ENCODE peak calls at places on chromosome 6, in nine cellular contexts. Y, E, J, D, W, T, M, O and L are unnamed samples.

GRCh38 chr6:152312434-152312833 is 324.7 kb downstream of the SYNE1 start:
- DNase-seq in E (no peak), T (no peak), M (no peak), J (no peak), W (no peak), O (no peak), D (no peak), Y (no peak), L (no peak)

GRCh38 chr6:167210375-167211295 is 52.9 kb upstream of the GPR31 start:
- DNase-seq in Y (no peak), O (no peak), M (no peak), T (no peak), E (no peak), D (no peak), J (no peak), W (no peak), L (peak; percentile 27)

GRCh38 chr6:158198461-158198860 is 30.3 kb downstream of the GTF2H5 start:
- DNase-seq in E (no peak), Y (no peak), W (no peak), J (no peak), D (no peak), O (no peak), T (no peak), M (no peak), L (peak; percentile 44)

GRCh38 chr6:122322824-122323223 is 76.6 kb upstream of the HSF2 start:
- DNase-seq in Y (no peak), E (peak; percentile 35), M (peak; percentile 22), T (no peak), D (no peak), J (no peak), O (peak; percentile 20), W (no peak), L (no peak)

GRCh38 chr6:35473075-35473848 is 5.1 kb downstream of the RPL10A start:
- DNase-seq in O (no peak), D (no peak), M (no peak), T (no peak), W (no peak), J (no peak), E (no peak), Y (no peak), L (no peak)

GRCh38 chr6:40512340-40512739 is 74.8 kb downstream of the LRFN2 start:
- DNase-seq in J (no peak), D (no peak), Y (no peak), E (no peak), T (no peak), O (no peak), W (no peak), M (no peak), L (no peak)

GRCh38 chr6:90284745-90285481 is 11.7 kb downstream of the BACH2 start:
- DNase-seq in J (no peak), T (no peak), M (no peak), W (no peak), O (no peak), E (no peak), Y (peak; percentile 51), D (no peak), L (no peak)

GRCh38 chr6:170174771-170175643 is 115.9 kb downstream of the DLL1 start:
- DNase-seq in E (no peak), J (no peak), D (no peak), T (no peak), M (no peak), W (no peak), Y (no peak), O (no peak), L (peak; percentile 11)

GRCh38 chr6:7138921-7139358 is 31.2 kb downstream of the RREB1 start:
- DNase-seq in T (no peak), E (no peak), O (peak; percentile 97), W (no peak), Y (peak; percentile 43), D (no peak), M (no peak), J (peak; percentile 41), L (no peak)